ENCODE peak calls at places on chromosomes 3 and 15, in six cellular contexts. L is H1, Q is GM12891, M is HepG2, I is GM12878, T is K562. Z is an unnamed sample.

GRCh38 chr15:97652700-97653167 is 307.8 kb upstream of the ARRDC4 start:
- DNase-seq in Q (no peak), L (no peak), I (no peak), M (no peak), T (no peak), Z (no peak)

GRCh38 chr15:74896316-74896715 is 6.5 kb downstream of the MPI start:
- DNase-seq in Q (no peak), L (no peak), T (no peak), I (no peak), M (no peak), Z (no peak)

GRCh38 chr3:12015627-12016026 is 11.4 kb downstream of the SYN2 start:
- DNase-seq in L (no peak), M (no peak), Q (no peak), I (no peak), T (no peak), Z (no peak)

GRCh38 chr15:74129411-74130088 is 836 bp upstream of the ISLR2 start:
- DNase-seq in Q (no peak), I (no peak), M (no peak), L (no peak), T (no peak), Z (no peak)

GRCh38 chr3:129673012-129673411 is 66.5 kb upstream of the PLXND1 start:
- DNase-seq in Q (no peak), I (no peak), L (no peak), T (no peak), M (no peak), Z (no peak)

GRCh38 chr3:190521998-190522397 is 8.1 kb downstream of the IL1RAP start:
- DNase-seq in Q (no peak), L (no peak), T (no peak), I (no peak), M (no peak), Z (no peak)

GRCh38 chr3:44522494-44522933 is 32.5 kb upstream of the ZKSCAN7 start:
- DNase-seq in Q (no peak), I (no peak), T (no peak), L (no peak), M (peak; percentile 67), Z (no peak)

GRCh38 chr3:128231596-128231995 is 78.3 kb downstream of the EEFSEC start:
- DNase-seq in L (no peak), M (no peak), Q (no peak), T (no peak), I (no peak), Z (no peak)

GRCh38 chr3:77320514-77320913 is 280.6 kb downstream of the ROBO2 start:
- DNase-seq in T (peak; percentile 2), I (no peak), L (no peak), M (peak; percentile 25), Q (no peak), Z (no peak)

GRCh38 chr3:107366766-107367165 is 10.5 kb upstream of the CCDC54 start:
- DNase-seq in Q (no peak), L (peak; percentile 29), T (peak; percentile 25), I (no peak), M (no peak), Z (no peak)

GRCh38 chr15:71752604-71753289 is 57.6 kb upstream of the NR2E3 start:
- DNase-seq in I (no peak), M (peak; percentile 44), T (no peak), L (no peak), Q (peak; percentile 37), Z (no peak)

GRCh38 chr3:197354195-197355059 is 56.0 kb upstream of the DLG1 start:
- DNase-seq in T (no peak), I (peak; percentile 11), Q (no peak), L (no peak), M (no peak), Z (peak; percentile 32)

GRCh38 chr15:74906450-74907276 is at the start of gene FAM219B:
- DNase-seq in M (peak; percentile 78), L (no peak), Q (peak; percentile 93), I (peak; percentile 47), T (peak; percentile 96), Z (peak; percentile 93)

GRCh38 chr3:46280105-46280797 is 38.0 kb downstream of the CCR3 start:
- DNase-seq in Q (no peak), M (no peak), L (no peak), T (no peak), I (no peak), Z (no peak)

GRCh38 chr3:52331091-52331490 is 15.0 kb downstream of the DNAH1 start:
- DNase-seq in M (no peak), L (no peak), I (no peak), Q (no peak), T (no peak), Z (no peak)

GRCh38 chr15:82730022-82730530 is 20.4 kb upstream of the AP3B2 start:
- DNase-seq in L (no peak), M (no peak), I (no peak), Q (no peak), T (no peak), Z (no peak)

GRCh38 chr3:100650651-100651611 is 41.5 kb downstream of the ADGRG7 start:
- DNase-seq in I (peak; percentile 69), Q (peak; percentile 11), M (no peak), T (peak; percentile 13), L (no peak), Z (peak; percentile 13)

GRCh38 chr15:75389791-75390382 is 21.5 kb upstream of the MAN2C1 start:
- DNase-seq in L (no peak), I (no peak), Q (no peak), T (no peak), M (no peak), Z (no peak)

GRCh38 chr3:5317572-5317971 is 130.1 kb downstream of the EDEM1 start:
- DNase-seq in T (no peak), I (no peak), M (peak; percentile 50), L (no peak), Q (no peak), Z (no peak)

GRCh38 chr3:118080886-118081285 is 953.8 kb downstream of the IGSF11 start:
- DNase-seq in L (no peak), I (no peak), Q (no peak), M (no peak), T (no peak), Z (no peak)

GRCh38 chr3:48561045-48561736 is 2.4 kb downstream of the UCN2 start:
- DNase-seq in M (peak; percentile 71), I (no peak), L (peak; percentile 38), Q (peak; percentile 67), T (peak; percentile 78), Z (no peak)

GRCh38 chr15:58393196-58393790 is 38.5 kb upstream of the LIPC start:
- DNase-seq in T (no peak), Q (no peak), M (no peak), L (no peak), I (no peak), Z (no peak)

GRCh38 chr3:105399062-105399461 is 32.4 kb downstream of the ALCAM start:
- DNase-seq in I (no peak), T (no peak), L (no peak), M (no peak), Q (no peak), Z (no peak)

GRCh38 chr3:143090966-143091365 is 28.6 kb upstream of the CHST2 start:
- DNase-seq in Q (no peak), T (no peak), I (no peak), M (no peak), L (no peak), Z (no peak)

GRCh38 chr3:143091438-143091837 is 28.1 kb upstream of the CHST2 start:
- DNase-seq in L (no peak), T (no peak), Q (no peak), M (no peak), I (no peak), Z (no peak)

GRCh38 chr3:143090486-143090885 is 29.1 kb upstream of the CHST2 start:
- DNase-seq in I (no peak), Q (no peak), M (no peak), L (no peak), T (no peak), Z (no peak)

GRCh38 chr3:143089965-143090364 is 29.6 kb upstream of the CHST2 start:
- DNase-seq in L (no peak), I (no peak), Q (no peak), M (no peak), T (no peak), Z (no peak)

GRCh38 chr3:143092191-143092590 is 27.4 kb upstream of the CHST2 start:
- DNase-seq in I (no peak), T (no peak), Q (no peak), M (no peak), L (no peak), Z (no peak)
- TF ChIP-seq TAF1 in I (no peak), T (no peak), Q (no peak), M (no peak), L (no peak), Z (no peak)

GRCh38 chr3:50347187-50347813 is 1.8 kb upstream of the ZMYND10 start:
- DNase-seq in I (no peak), L (no peak), Q (no peak), M (peak; percentile 59), T (peak; percentile 62), Z (no peak)
- TF ChIP-seq POLR2AphosphoS5 in I (no peak), L (no peak), Q (no peak), M (no peak), T (no peak), Z (no peak)

GRCh38 chr15:99564221-99565030 is 1.4 kb upstream of the MEF2A start:
- DNase-seq in I (peak; percentile 50), M (peak; percentile 36), T (no peak), Q (no peak), L (no peak), Z (no peak)

GRCh38 chr15:99565031-99565280 is 828 bp upstream of the MEF2A start:
- DNase-seq in L (no peak), M (no peak), T (no peak), Q (no peak), I (no peak), Z (no peak)

GRCh38 chr15:99566157-99566900 is 545 bp downstream of the MEF2A start:
- DNase-seq in M (no peak), T (peak; percentile 42), L (no peak), Q (peak; percentile 37), I (no peak), Z (peak; percentile 23)

GRCh38 chr15:99568548-99569352 is 3.0 kb downstream of the MEF2A start:
- DNase-seq in I (no peak), T (no peak), L (no peak), M (no peak), Q (no peak), Z (no peak)

DNA sequence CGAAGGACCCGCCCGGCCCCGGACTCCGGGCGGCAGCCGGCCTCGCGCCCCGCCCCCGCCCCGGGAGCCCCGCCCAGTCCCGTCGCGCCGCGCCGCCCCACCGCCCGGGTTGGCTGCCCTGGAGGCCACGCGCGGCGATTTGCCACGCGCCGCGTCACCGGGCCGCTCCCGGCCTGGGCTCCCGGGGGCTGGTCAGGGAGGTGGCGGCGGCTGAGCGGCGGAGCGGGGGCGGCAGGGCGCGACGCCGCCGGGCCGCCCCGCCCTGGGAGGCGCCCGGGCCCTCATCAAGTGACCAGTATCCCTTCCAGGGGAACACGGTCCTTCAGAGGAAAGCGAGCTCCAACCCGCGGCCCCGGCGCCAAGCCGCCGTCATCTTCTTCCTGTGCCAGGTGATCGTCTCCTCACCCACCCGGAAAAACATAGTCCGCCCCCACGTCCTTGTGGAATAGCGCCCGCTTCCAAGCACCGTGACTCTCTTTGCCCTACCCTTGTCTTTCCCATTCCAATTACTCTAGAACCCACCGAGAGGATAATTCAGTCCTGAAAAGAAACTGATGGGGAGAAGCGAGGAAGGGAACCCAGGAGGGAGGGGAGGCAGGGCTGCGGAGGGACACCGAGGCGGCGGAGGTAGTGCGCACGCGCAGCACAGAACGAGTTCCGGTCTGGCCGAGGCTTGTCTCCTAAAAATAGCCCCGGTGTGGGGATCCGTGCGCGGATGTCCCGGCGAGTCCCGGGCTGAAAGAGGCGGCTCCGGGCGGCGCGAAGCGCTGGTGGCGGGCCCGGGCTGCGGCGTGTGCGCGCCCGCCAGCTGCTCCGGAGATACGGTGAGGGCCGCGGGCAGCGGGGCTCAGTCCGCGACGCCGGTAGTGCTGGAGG is at the start of gene MEF2A:
- DNase-seq in M (peak; percentile 82), I (peak; percentile 69), L (peak; percentile 54), T (peak; percentile 94), Q (peak; percentile 83), Z (peak; percentile 74)
- TF ChIP-seq POLR2A in M (peak; percentile 64), I (peak; percentile 91), L (peak; percentile 62), T (peak; percentile 66), Q (peak; percentile 41), Z (peak; percentile 55)

GRCh38 chr3:131612745-131613144 is 110.0 kb upstream of the MRPL3 start:
- DNase-seq in Q (no peak), T (no peak), L (no peak), I (no peak), M (no peak), Z (no peak)
- TF ChIP-seq TAF1 in Q (no peak), T (no peak), L (no peak), I (no peak), M (no peak), Z (no peak)